ENCODE peak calls at places on chromosomes 4 and X, in six cellular contexts. A is stomach, B is K562, T is HCT116, O is HepG2, E is SK-N-SH. J is an unnamed sample.

GRCh38 chr4:108247511-108248088 is 78.9 kb upstream of the LEF1 start:
- DNase-seq in E (no peak), B (no peak), T (peak; percentile 8), A (no peak), O (no peak), J (no peak)

GRCh38 chr4:14952352-14952751 is 49.9 kb upstream of the CPEB2 start:
- DNase-seq in B (no peak), E (no peak), A (no peak), O (no peak), T (no peak), J (no peak)

GRCh38 chr4:36159208-36159607 is 85.1 kb downstream of the ARAP2 start:
- DNase-seq in E (peak; percentile 1), O (peak; percentile 6), T (no peak), A (no peak), B (no peak), J (no peak)

GRCh38 chr4:149531861-149532260 is 283.8 kb downstream of the IQCM start:
- DNase-seq in E (no peak), O (no peak), T (no peak), B (no peak), A (no peak), J (no peak)

GRCh38 chr4:132642196-132642817 is 506.8 kb upstream of the PCDH10 start:
- DNase-seq in O (peak; percentile 20), B (peak; percentile 16), E (peak; percentile 46), T (peak; percentile 48), A (no peak), J (no peak)

GRCh38 chrX:136211766-136212556 is 39.2 kb downstream of the MAP7D3 start:
- DNase-seq in A (no peak), O (no peak), T (no peak), E (no peak), B (no peak), J (no peak)

GRCh38 chrX:42818151-42818921 is 40.4 kb upstream of the PPP1R2C start:
- DNase-seq in T (no peak), E (no peak), B (no peak), O (no peak), A (no peak), J (no peak)

GRCh38 chr4:146342600-146343192 is 128.4 kb downstream of the REELD1 start:
- DNase-seq in T (no peak), O (no peak), A (no peak), B (peak; percentile 20), E (peak; percentile 32), J (no peak)

GRCh38 chrX:40152706-40153334 is 55.1 kb upstream of the BCOR start:
- DNase-seq in A (peak; percentile 81), O (no peak), B (no peak), T (no peak), E (peak; percentile 76), J (peak; percentile 86)

GRCh38 chr4:164700471-164700870 is 53.5 kb upstream of the SMIM31 start:
- DNase-seq in T (peak; percentile 56), A (no peak), B (no peak), E (peak; percentile 6), O (peak; percentile 28), J (peak; percentile 60)

GRCh38 chr4:179664628-179665027 is 2222.4 kb upstream of the AGA start:
- DNase-seq in T (no peak), A (no peak), O (no peak), B (no peak), E (no peak), J (no peak)
- TF ChIP-seq POLR2AphosphoS5 in T (no peak), A (no peak), O (no peak), B (no peak), E (no peak), J (no peak)

DNA sequence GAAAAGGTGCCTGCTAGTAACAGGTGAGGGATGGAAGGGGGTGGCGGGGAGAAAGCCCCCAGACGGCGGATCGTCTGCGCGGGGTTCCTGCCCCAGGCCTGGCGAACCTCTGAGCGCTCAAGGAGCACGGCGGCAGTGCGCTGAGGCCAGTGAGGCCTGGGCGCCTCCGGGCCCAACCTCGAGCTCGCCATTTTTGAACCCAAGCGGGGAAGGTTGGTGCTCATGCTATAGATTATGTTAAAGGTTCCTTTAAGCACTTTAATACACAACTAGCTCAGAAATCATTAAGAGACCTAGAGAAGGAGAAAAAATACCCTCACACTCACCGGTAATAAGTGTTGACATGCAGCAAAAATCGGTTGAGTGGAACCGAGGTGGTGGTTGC is 7.9 kb downstream of the PITX2 start:
- DNase-seq in E (no peak), B (no peak), T (no peak), O (no peak), A (no peak), J (no peak)
- H3K9me3 ChIP-seq in E (no peaks in the 10 kb centered on the region), B (no peaks in the 10 kb centered on the region), T (no peaks in the 10 kb centered on the region), O (no peaks in the 10 kb centered on the region), A (peaks cover 9% of the 10 kb centered on the region), J (peaks cover 10% of the 10 kb centered on the region)

GRCh38 chrX:19342331-19342906 is 1.3 kb upstream of the PDHA1 start:
- DNase-seq in T (no peak), A (no peak), E (no peak), O (no peak), B (no peak), J (no peak)
- H3K27ac ChIP-seq in T (no peak overlapping the region), A (no peak overlapping the region), E (no peak overlapping the region), O (peak overlapping the region; percentile 82), B (peak overlapping the region; percentile 71), J (no peak overlapping the region)

GRCh38 chr4:680091-680490 is 5.7 kb downstream of the MYL5 start:
- DNase-seq in A (no peak), B (no peak), T (no peak), O (no peak), E (no peak), J (peak; percentile 74)

GRCh38 chr4:679571-680083 is 5.3 kb downstream of the MYL5 start:
- DNase-seq in T (no peak), B (no peak), E (no peak), A (no peak), O (no peak), J (peak; percentile 70)

GRCh38 chr4:680565-680930 is 6.2 kb downstream of the MYL5 start:
- DNase-seq in E (peak; percentile 69), T (no peak), B (peak; percentile 49), A (no peak), O (no peak), J (peak; percentile 82)

GRCh38 chr4:681736-682451 is 7.1 kb downstream of the SLC49A3 start:
- DNase-seq in B (peak; percentile 92), A (peak; percentile 86), T (no peak), E (peak; percentile 88), O (peak; percentile 62), J (peak; percentile 84)

GRCh38 chr4:680931-681645 is 6.7 kb downstream of the MYL5 start:
- DNase-seq in E (peak; percentile 94), O (no peak), A (peak; percentile 67), T (no peak), B (peak; percentile 81), J (peak; percentile 91)
- TF ChIP-seq POLR2AphosphoS5 in E (peak; percentile 20), O (no peak), A (no peak), T (no peak), B (no peak), J (peak; percentile 69)

J was measured in spleen.